ENCODE peak calls at places on chromosomes 12 and 14, in five cellular contexts. Z is SK-N-SH, G is H1, N is HepG2, S is K562. U is an unnamed sample.

GRCh38 chr12:32274665-32275064 is 124.7 kb upstream of the FGD4 start:
- DNase-seq in Z (no peak), G (no peak), N (no peak), S (no peak), U (no peak)

GRCh38 chr12:110577717-110578521 is 5.2 kb downstream of the PPTC7 start:
- DNase-seq in Z (no peak), G (no peak), N (no peak), S (no peak), U (peak; percentile 32)

GRCh38 chr12:85627584-85627983 is 208.6 kb downstream of the RASSF9 start:
- DNase-seq in Z (no peak), G (no peak), N (no peak), S (no peak), U (no peak)

GRCh38 chr12:1463073-1463905 is 131.1 kb downstream of the FBXL14 start:
- DNase-seq in Z (no peak), G (no peak), N (no peak), S (peak; percentile 27), U (no peak)

GRCh38 chr14:63922696-63923421 is 70.1 kb downstream of the SYNE2 start:
- DNase-seq in Z (no peak), G (no peak), N (peak; percentile 88), S (no peak), U (peak; percentile 30)

GRCh38 chr14:70731447-70732239 is 77.7 kb downstream of the MAP3K9 start:
- DNase-seq in Z (no peak), G (no peak), N (no peak), S (no peak), U (no peak)

GRCh38 chr14:90600619-90601018 is 203.8 kb downstream of the CALM1 start:
- DNase-seq in Z (no peak), G (no peak), N (no peak), S (no peak), U (no peak)

GRCh38 chr12:19045421-19045820 is 84.1 kb upstream of the PLEKHA5 start:
- DNase-seq in Z (no peak), G (no peak), N (no peak), S (no peak), U (no peak)

GRCh38 chr12:24708718-24709117 is 240.2 kb downstream of the BCAT1 start:
- DNase-seq in Z (no peak), G (no peak), N (no peak), S (peak; percentile 40), U (no peak)

GRCh38 chr12:121800694-121801600 is 2.9 kb upstream of the SETD1B start:
- DNase-seq in Z (peak; percentile 62), G (no peak), N (no peak), S (peak; percentile 61), U (peak; percentile 64)

GRCh38 chr12:124665516-124665915 is 98.1 kb upstream of the NCOR2 start:
- DNase-seq in Z (no peak), G (no peak), N (no peak), S (no peak), U (no peak)

GRCh38 chr12:114013601-114014345 is 47.6 kb upstream of the RBM19 start:
- DNase-seq in Z (peak; percentile 32), G (peak; percentile 61), N (peak; percentile 39), S (peak; percentile 38), U (no peak)
- TF ChIP-seq JUND in Z (no peak), G (no peak), N (no peak), S (no peak), U (no peak)

GRCh38 chr12:62671321-62671720 is 204.7 kb downstream of the MON2 start:
- DNase-seq in Z (no peak), G (no peak), N (no peak), S (no peak), U (no peak)

GRCh38 chr12:62677355-62677754 is 210.7 kb downstream of the MON2 start:
- DNase-seq in Z (no peak), G (no peak), N (no peak), S (no peak), U (no peak)

GRCh38 chr12:62676521-62677307 is 210.1 kb downstream of the MON2 start:
- DNase-seq in Z (no peak), G (no peak), N (no peak), S (no peak), U (peak; percentile 7)

DNA sequence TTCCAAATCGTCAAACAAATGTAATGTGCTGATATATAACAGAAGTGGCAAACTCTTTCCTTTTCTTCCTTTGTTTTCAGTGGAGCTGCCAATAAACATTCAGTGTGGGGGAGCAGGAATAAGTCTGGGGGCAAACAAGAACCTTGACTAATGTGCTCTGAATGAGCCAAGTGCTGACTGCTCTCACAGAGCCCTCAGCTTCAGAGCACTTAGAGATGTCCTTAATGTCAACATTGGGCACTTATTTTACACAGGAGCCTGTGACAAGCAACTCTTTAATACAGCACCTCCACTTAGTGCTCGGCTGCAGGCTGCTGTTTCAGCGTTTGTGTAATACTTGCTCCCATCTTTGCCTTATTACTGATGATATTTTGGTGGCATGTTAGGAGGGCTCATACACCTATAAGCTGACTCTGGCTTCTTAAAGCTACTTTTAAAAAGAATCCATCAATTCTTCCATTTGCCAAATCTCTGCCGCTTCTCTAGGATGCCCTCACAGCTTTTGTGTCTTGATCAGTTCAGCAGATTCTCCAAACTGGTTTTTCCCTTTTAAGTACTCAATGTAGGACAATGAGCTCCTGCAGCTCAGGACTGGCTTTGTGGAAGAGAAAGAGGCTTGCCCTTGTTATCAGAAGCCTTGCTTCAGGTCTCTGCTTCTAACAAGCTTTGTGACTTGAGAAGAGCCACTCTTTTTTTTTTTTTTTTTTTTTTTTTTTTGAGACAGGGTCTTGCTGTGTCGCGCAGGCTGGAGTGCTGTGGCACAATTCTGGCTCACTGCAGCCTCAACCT is 206.6 kb downstream of the MON2 start:
- DNase-seq in Z (no peak), G (no peak), N (no peak), S (no peak), U (no peak)
- TF ChIP-seq JUND in Z (no peak), G (no peak), N (no peak), S (no peak), U (no peak)

GRCh38 chr12:51907864-51908425 is 641 bp downstream of the ACVRL1 start:
- DNase-seq in Z (no peak), G (no peak), N (no peak), S (no peak), U (no peak)

GRCh38 chr12:51910691-51911090 is 3.4 kb downstream of the ACVRL1 start:
- DNase-seq in Z (peak; percentile 59), G (no peak), N (no peak), S (no peak), U (no peak)

GRCh38 chr12:51907083-51907863 is at the start of gene ACVRL1:
- DNase-seq in Z (no peak), G (no peak), N (no peak), S (no peak), U (no peak)

GRCh38 chr12:51910168-51910567 is 2.9 kb downstream of the ACVRL1 start:
- DNase-seq in Z (no peak), G (no peak), N (no peak), S (no peak), U (no peak)

GRCh38 chr12:51908876-51909592 is 1.7 kb downstream of the ACVRL1 start:
- DNase-seq in Z (no peak), G (no peak), N (no peak), S (peak; percentile 36), U (no peak)
- TF ChIP-seq JUND in Z (no peak), G (no peak), N (no peak), S (no peak), U (no peak)

GRCh38 chr14:103767306-103767894 is 51.8 kb downstream of the ZFYVE21 start:
- DNase-seq in Z (no peak), G (no peak), N (no peak), S (no peak), U (no peak)

GRCh38 chr14:103762011-103762410 is 46.4 kb downstream of the ZFYVE21 start:
- DNase-seq in Z (no peak), G (no peak), N (no peak), S (no peak), U (no peak)

GRCh38 chr14:103763730-103764488 is 48.3 kb downstream of the ZFYVE21 start:
- DNase-seq in Z (no peak), G (no peak), N (no peak), S (no peak), U (no peak)

GRCh38 chr14:103762547-103762946 is 46.9 kb downstream of the ZFYVE21 start:
- DNase-seq in Z (no peak), G (no peak), N (no peak), S (no peak), U (no peak)

GRCh38 chr14:103765526-103765925 is 49.9 kb downstream of the ZFYVE21 start:
- DNase-seq in Z (no peak), G (no peak), N (no peak), S (no peak), U (no peak)
- TF ChIP-seq JUND in Z (no peak), G (no peak), N (no peak), S (no peak), U (no peak)

GRCh38 chr12:120534203-120534702 is at the start of gene RNF10:
- DNase-seq in Z (peak; percentile 95), G (peak; percentile 80), N (peak; percentile 84), S (peak; percentile 87), U (peak; percentile 98)
- TF ChIP-seq JUND in Z (no peak), G (no peak), N (no peak), S (no peak), U (no peak)

DNA sequence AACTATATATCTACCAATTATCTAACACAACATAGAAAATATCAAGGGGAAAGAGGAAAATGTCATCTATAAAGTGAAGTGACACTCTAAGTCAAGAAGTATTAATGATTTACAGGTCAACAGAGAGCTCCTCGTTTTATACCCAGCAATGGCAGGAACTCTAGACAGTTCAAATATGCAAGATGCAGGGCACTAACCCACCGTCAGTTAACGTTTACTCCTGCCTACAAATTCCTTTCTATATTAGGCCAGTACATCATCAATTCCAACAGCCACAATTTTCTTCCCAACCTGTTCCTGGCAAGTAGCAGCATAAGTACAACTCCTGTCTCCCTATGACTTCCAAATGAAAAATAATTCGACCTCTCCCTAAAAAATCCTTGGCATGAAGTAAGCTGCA is 9.0 kb upstream of the KANSL2 start:
- DNase-seq in Z (no peak), G (no peak), N (no peak), S (no peak), U (no peak)
- TF ChIP-seq JUND in Z (no peak), G (no peak), N (no peak), S (no peak), U (no peak)

GRCh38 chr14:74888164-74889158 is 6.7 kb downstream of the DLST start:
- DNase-seq in Z (no peak), G (no peak), N (no peak), S (peak; percentile 31), U (no peak)
- TF ChIP-seq JUND in Z (peak; percentile 55), G (no peak), N (no peak), S (no peak), U (no peak)